ENCODE peak calls at places on chromosomes 1 and 21, in five cellular contexts. Y is retina; Z is stimulated activated naive CD4-positive, alpha-beta T cell; Q is GM19239; F is mucosa of gallbladder. A is an unnamed sample.

GRCh38 chr1:208369658-208370057 is 125.5 kb upstream of the PLXNA2 start:
- DNase-seq in Y (no peak), Z (no peak), Q (no peak), F (no peak), A (no peak)

GRCh38 chr1:184597652-184598357 is 156.9 kb downstream of the EDEM3 start:
- DNase-seq in Y (no peak), Z (no peak), Q (no peak), F (peak; percentile 11), A (no peak)

GRCh38 chr1:81757398-81758020 is 43.2 kb upstream of the ADGRL2 start:
- DNase-seq in Y (no peak), Z (no peak), Q (no peak), F (no peak), A (no peak)

GRCh38 chr1:158021721-158022120 is 28.3 kb downstream of the KIRREL1 start:
- DNase-seq in Y (no peak), Z (no peak), Q (no peak), F (no peak), A (no peak)

GRCh38 chr1:183293243-183293642 is 107.2 kb downstream of the LAMC2 start:
- DNase-seq in Y (no peak), Z (no peak), Q (no peak), F (no peak), A (no peak)

GRCh38 chr1:84146375-84147032 is 2.4 kb downstream of the PRKACB start:
- DNase-seq in Y (no peak), Z (no peak), Q (no peak), F (no peak), A (no peak)

GRCh38 chr1:59994302-59995198 is 68.0 kb upstream of the CYP2J2 start:
- DNase-seq in Y (no peak), Z (no peak), Q (no peak), F (no peak), A (no peak)

GRCh38 chr1:243748706-243749283 is 101.2 kb downstream of the AKT3 start:
- DNase-seq in Y (no peak), Z (no peak), Q (peak; percentile 29), F (peak; percentile 19), A (peak; percentile 13)

GRCh38 chr21:45531393-45532215 is 10.6 kb downstream of the SLC19A1 start:
- DNase-seq in Y (no peak), Z (no peak), Q (no peak), F (no peak), A (no peak)

GRCh38 chr1:200379431-200379755 is 30.4 kb downstream of the ZNF281 start:
- DNase-seq in Y (no peak), Z (no peak), Q (no peak), F (no peak), A (no peak)

GRCh38 chr1:36151845-36152203 is 2.5 kb upstream of the TRAPPC3 start:
- DNase-seq in Y (no peak), Z (peak; percentile 29), Q (no peak), F (no peak), A (no peak)

GRCh38 chr21:16588433-16588860 is 858.7 kb downstream of the USP25 start:
- DNase-seq in Y (peak; percentile 85), Z (no peak), Q (no peak), F (peak; percentile 64), A (no peak)

GRCh38 chr1:161287482-161288054 is 22.2 kb downstream of the MPZ start:
- DNase-seq in Y (no peak), Z (no peak), Q (no peak), F (no peak), A (no peak)

GRCh38 chr1:241998412-241998921 is 431 bp downstream of the MAP1LC3C start:
- DNase-seq in Y (peak; percentile 72), Z (no peak), Q (peak; percentile 48), F (peak; percentile 67), A (peak; percentile 44)

GRCh38 chr1:204503122-204503912 is 8.7 kb upstream of the PIK3C2B start:
- DNase-seq in Y (peak; percentile 62), Z (no peak), Q (no peak), F (peak; percentile 62), A (no peak)

GRCh38 chr21:31623664-31624063 is 35.8 kb upstream of the SOD1 start:
- DNase-seq in Y (no peak), Z (no peak), Q (no peak), F (no peak), A (no peak)

GRCh38 chr1:217776693-217777092 is 145.5 kb downstream of the SPATA17 start:
- DNase-seq in Y (no peak), Z (no peak), Q (no peak), F (no peak), A (no peak)

GRCh38 chr1:172345077-172345476 is 75.4 kb upstream of the C1orf105 start:
- DNase-seq in Y (no peak), Z (no peak), Q (no peak), F (no peak), A (no peak)

GRCh38 chr1:214213136-214213535 is 67.8 kb upstream of the SMYD2 start:
- DNase-seq in Y (no peak), Z (no peak), Q (no peak), F (no peak), A (no peak)

GRCh38 chr1:2468540-2468939 is 7.5 kb upstream of the PLCH2 start:
- DNase-seq in Y (no peak), Z (no peak), Q (no peak), F (no peak), A (no peak)

GRCh38 chr1:223219846-223220610 is 77.0 kb upstream of the TLR5 start:
- DNase-seq in Y (no peak), Z (no peak), Q (no peak), F (no peak), A (no peak)

GRCh38 chr1:203186446-203187305 is at the start of gene CHI3L1:
- DNase-seq in Y (no peak), Z (no peak), Q (no peak), F (no peak), A (no peak)

GRCh38 chr1:155389831-155390230 is 69.1 kb downstream of the RUSC1 start:
- DNase-seq in Y (no peak), Z (no peak), Q (no peak), F (no peak), A (no peak)

GRCh38 chr1:221868894-221869293 is 127.0 kb upstream of the DUSP10 start:
- DNase-seq in Y (no peak), Z (no peak), Q (no peak), F (no peak), A (no peak)

GRCh38 chr1:19087737-19088594 is 122.1 kb downstream of the UBR4 start:
- DNase-seq in Y (no peak), Z (no peak), Q (no peak), F (no peak), A (no peak)

GRCh38 chr1:204348722-204349121 is 11.0 kb downstream of the PLEKHA6 start:
- DNase-seq in Y (peak; percentile 84), Z (no peak), Q (no peak), F (peak; percentile 57), A (no peak)

GRCh38 chr1:43232071-43232470 is 37.7 kb upstream of the TMEM125 start:
- DNase-seq in Y (no peak), Z (no peak), Q (no peak), F (no peak), A (no peak)

GRCh38 chr1:30527511-30528140 is 195.8 kb downstream of the MATN1 start:
- DNase-seq in Y (no peak), Z (no peak), Q (no peak), F (no peak), A (no peak)

GRCh38 chr1:208857471-208857870 is 613.3 kb upstream of the PLXNA2 start:
- DNase-seq in Y (no peak), Z (no peak), Q (no peak), F (no peak), A (no peak)

A was measured in GM12892.